ENCODE peak calls at places on chromosomes 11 and 22, in four cellular contexts. One of them, this sample, is unnamed.

GRCh38 chr22:50271519-50271970 is 1.4 kb upstream of the MAPK11 start:
- DNase-seq in SJCRH30: peak; percentile 91
- DNase-seq in stomach: peak; percentile 77
- DNase-seq in AG04450: no peak
- DNase-seq in this sample: peak; percentile 63

GRCh38 chr11:56883590-56883989 is 105.1 kb upstream of the OR5AK2 start:
- DNase-seq in SJCRH30: no peak
- DNase-seq in stomach: no peak
- DNase-seq in AG04450: no peak
- DNase-seq in this sample: no peak

GRCh38 chr11:72058416-72059034 is 21.8 kb downstream of the NUMA1 start:
- DNase-seq in SJCRH30: peak; percentile 59
- DNase-seq in stomach: no peak
- DNase-seq in AG04450: peak; percentile 59
- DNase-seq in this sample: no peak

GRCh38 chr11:47394322-47395224 is 13.8 kb upstream of the SLC39A13 start:
- DNase-seq in SJCRH30: no peak
- DNase-seq in stomach: peak; percentile 52
- DNase-seq in AG04450: no peak
- DNase-seq in this sample: no peak

GRCh38 chr11:41116970-41117369 is 342.5 kb downstream of the LRRC4C start:
- DNase-seq in SJCRH30: no peak
- DNase-seq in stomach: no peak
- DNase-seq in AG04450: no peak
- DNase-seq in this sample: no peak

GRCh38 chr11:125939081-125939521 is 6.7 kb upstream of the VSIG10L2 start:
- DNase-seq in SJCRH30: no peak
- DNase-seq in stomach: peak; percentile 5
- DNase-seq in AG04450: no peak
- DNase-seq in this sample: no peak

GRCh38 chr22:36012332-36012731 is 16.3 kb downstream of the RBFOX2 start:
- DNase-seq in SJCRH30: no peak
- DNase-seq in stomach: no peak
- DNase-seq in AG04450: no peak
- DNase-seq in this sample: no peak

GRCh38 chr11:28146123-28146751 is 38.0 kb downstream of the METTL15 start:
- DNase-seq in SJCRH30: peak; percentile 9
- DNase-seq in stomach: no peak
- DNase-seq in AG04450: peak; percentile 59
- DNase-seq in this sample: no peak

GRCh38 chr11:44189986-44190882 is 94.8 kb downstream of the EXT2 start:
- DNase-seq in SJCRH30: no peak
- DNase-seq in stomach: no peak
- DNase-seq in AG04450: no peak
- DNase-seq in this sample: no peak

GRCh38 chr11:118005224-118006152 is 19.3 kb downstream of the IL10RA start:
- DNase-seq in SJCRH30: no peak
- DNase-seq in stomach: no peak
- DNase-seq in AG04450: no peak
- DNase-seq in this sample: no peak
- H3K27ac ChIP-seq in SJCRH30: no peak overlapping the region
- H3K27ac ChIP-seq in stomach: no peak overlapping the region
- H3K27ac ChIP-seq in AG04450: no peak overlapping the region
- H3K27ac ChIP-seq in this sample: no peak overlapping the region

GRCh38 chr11:70543611-70544010 is 145.3 kb downstream of the CTTN start:
- DNase-seq in SJCRH30: no peak
- DNase-seq in stomach: no peak
- DNase-seq in AG04450: no peak
- DNase-seq in this sample: no peak

GRCh38 chr11:70541699-70542098 is 143.4 kb downstream of the CTTN start:
- DNase-seq in SJCRH30: no peak
- DNase-seq in stomach: no peak
- DNase-seq in AG04450: no peak
- DNase-seq in this sample: no peak

GRCh38 chr11:70544067-70544773 is 145.9 kb downstream of the CTTN start:
- DNase-seq in SJCRH30: peak; percentile 66
- DNase-seq in stomach: no peak
- DNase-seq in AG04450: no peak
- DNase-seq in this sample: no peak

GRCh38 chr11:70542406-70542805 is 144.1 kb downstream of the CTTN start:
- DNase-seq in SJCRH30: no peak
- DNase-seq in stomach: no peak
- DNase-seq in AG04450: no peak
- DNase-seq in this sample: no peak

GRCh38 chr11:70542811-70543210 is 144.5 kb downstream of the CTTN start:
- DNase-seq in SJCRH30: no peak
- DNase-seq in stomach: no peak
- DNase-seq in AG04450: no peak
- DNase-seq in this sample: no peak
- H3K27me3 ChIP-seq in SJCRH30: no peaks in the 10 kb centered on the region
- H3K27me3 ChIP-seq in stomach: no peaks in the 10 kb centered on the region
- H3K27me3 ChIP-seq in AG04450: no peaks in the 10 kb centered on the region
- H3K27me3 ChIP-seq in this sample: no peaks in the 10 kb centered on the region

DNA sequence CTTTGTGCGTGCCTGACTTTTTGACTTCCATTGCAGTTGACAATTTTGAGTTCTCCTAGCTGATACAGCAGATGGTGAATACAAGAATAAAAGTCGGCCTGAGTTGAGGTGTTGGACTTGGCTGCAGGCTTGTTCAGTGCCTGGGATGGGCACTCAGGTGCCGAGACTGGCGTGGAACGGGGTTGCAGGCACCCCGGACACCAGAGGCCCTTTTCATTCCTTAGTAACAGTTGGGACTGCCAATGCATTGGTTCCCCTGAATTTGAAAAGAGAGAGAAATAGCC is 1.3 kb downstream of the PHRF1 start:
- DNase-seq in SJCRH30: no peak
- DNase-seq in stomach: no peak
- DNase-seq in AG04450: no peak
- DNase-seq in this sample: no peak
- H3K4me3 ChIP-seq in SJCRH30: peak overlapping the region; percentile 78
- H3K4me3 ChIP-seq in stomach: peak overlapping the region; percentile 73
- H3K4me3 ChIP-seq in AG04450: peak overlapping the region; percentile 91
- H3K4me3 ChIP-seq in this sample: peak overlapping the region; percentile 80

GRCh38 chr11:120465921-120466534 is 45.5 kb upstream of the GRIK4 start:
- DNase-seq in SJCRH30: no peak
- DNase-seq in stomach: no peak
- DNase-seq in AG04450: no peak
- DNase-seq in this sample: no peak

GRCh38 chr11:120467627-120468026 is 43.9 kb upstream of the GRIK4 start:
- DNase-seq in SJCRH30: no peak
- DNase-seq in stomach: no peak
- DNase-seq in AG04450: no peak
- DNase-seq in this sample: no peak

GRCh38 chr11:120473486-120473885 is 38.1 kb upstream of the GRIK4 start:
- DNase-seq in SJCRH30: no peak
- DNase-seq in stomach: no peak
- DNase-seq in AG04450: no peak
- DNase-seq in this sample: no peak

DNA sequence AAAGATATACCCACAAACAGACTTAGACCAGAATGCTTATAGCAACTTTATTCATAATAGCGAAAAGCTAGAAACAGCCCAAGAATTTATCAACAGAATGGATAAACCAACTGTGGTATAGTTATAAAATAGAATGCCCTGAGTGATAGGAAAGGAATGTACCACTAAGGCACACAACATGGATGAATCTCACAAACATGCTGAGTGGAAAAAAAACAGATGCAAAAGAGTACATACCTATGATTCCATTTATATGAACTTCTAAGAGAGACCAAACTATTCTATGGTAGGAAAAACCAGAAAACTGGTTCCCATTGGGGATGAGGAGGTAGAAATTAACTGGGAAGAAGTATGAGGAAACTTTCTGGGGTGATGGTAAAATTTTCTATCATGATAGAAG is 40.4 kb upstream of the GRIK4 start:
- DNase-seq in SJCRH30: no peak
- DNase-seq in stomach: no peak
- DNase-seq in AG04450: peak; percentile 56
- DNase-seq in this sample: no peak
- H3K27ac ChIP-seq in SJCRH30: no peak overlapping the region
- H3K27ac ChIP-seq in stomach: no peak overlapping the region
- H3K27ac ChIP-seq in AG04450: no peak overlapping the region
- H3K27ac ChIP-seq in this sample: no peak overlapping the region

GRCh38 chr22:27097481-27097880 is 440.1 kb downstream of the MIAT start:
- DNase-seq in SJCRH30: no peak
- DNase-seq in stomach: no peak
- DNase-seq in AG04450: no peak
- DNase-seq in this sample: no peak
- H3K27me3 ChIP-seq in SJCRH30: no peaks in the 10 kb centered on the region
- H3K27me3 ChIP-seq in stomach: no peaks in the 10 kb centered on the region
- H3K27me3 ChIP-seq in AG04450: peaks cover 66% of the 10 kb centered on the region
- H3K27me3 ChIP-seq in this sample: no peaks in the 10 kb centered on the region

DNA sequence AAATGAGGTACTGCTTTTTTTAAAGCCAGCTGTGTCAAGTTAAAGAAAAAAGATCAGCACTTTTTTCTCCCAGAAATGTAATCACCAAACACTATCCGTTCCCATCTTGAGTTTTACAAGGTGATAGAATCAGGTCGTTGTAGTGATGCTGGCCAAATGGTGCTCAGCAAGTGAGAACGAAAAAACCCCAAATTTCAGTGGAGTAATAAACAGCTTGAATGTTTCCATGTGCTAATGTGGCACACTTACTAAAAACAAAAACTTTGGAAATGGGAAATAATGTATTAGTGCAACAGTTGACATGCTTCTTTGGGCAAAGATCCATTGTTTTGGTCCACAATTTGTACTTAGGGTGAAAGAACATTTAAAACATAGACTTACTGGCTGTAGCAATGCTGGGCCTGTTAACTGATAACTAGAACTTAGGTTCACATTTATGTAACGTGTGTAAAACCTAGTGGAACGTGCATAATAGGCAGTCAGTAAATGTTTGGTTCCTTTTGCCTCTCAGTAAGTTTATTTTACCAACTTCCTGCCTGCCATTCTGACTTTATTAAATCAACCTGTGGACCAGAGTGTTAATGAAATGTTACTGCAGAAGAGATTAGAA is 15.4 kb upstream of the GDPD4 start:
- DNase-seq in SJCRH30: no peak
- DNase-seq in stomach: no peak
- DNase-seq in AG04450: no peak
- DNase-seq in this sample: no peak
- H3K4me3 ChIP-seq in SJCRH30: no peak overlapping the region
- H3K4me3 ChIP-seq in stomach: no peak overlapping the region
- H3K4me3 ChIP-seq in AG04450: no peak overlapping the region
- H3K4me3 ChIP-seq in this sample: no peak overlapping the region

GRCh38 chr22:38735126-38735464 is 20.7 kb downstream of the SUN2 start:
- DNase-seq in SJCRH30: no peak
- DNase-seq in stomach: no peak
- DNase-seq in AG04450: no peak
- DNase-seq in this sample: no peak
- H3K27ac ChIP-seq in SJCRH30: no peak overlapping the region
- H3K27ac ChIP-seq in stomach: peak overlapping the region; percentile 71
- H3K27ac ChIP-seq in AG04450: peak overlapping the region; percentile 21
- H3K27ac ChIP-seq in this sample: no peak overlapping the region

This sample was measured in testis.